ENCODE peak calls at places on chromosomes 7 and 10, in six cellular contexts. F is ovary, R is uterus, A is hepatocyte, W is trophoblast cell, P is endodermal cell. L is an unnamed sample.
A peak's percentile ranks its signal among the peaks of the same experiment; 100 is the strongest.

GRCh38 chr10:113960617-113961260 is 82.9 kb upstream of the ADRB1 start:
- DNase-seq in F (no peak), R (no peak), A (peak; percentile 80), W (peak; percentile 93), P (peak; percentile 58), L (no peak)

GRCh38 chr7:74183653-74184450 is 9.7 kb downstream of the EIF4H start:
- DNase-seq in F (no peak), R (no peak), A (no peak), W (no peak), P (peak; percentile 72), L (no peak)

GRCh38 chr7:40211291-40212003 is 76.6 kb downstream of the SUGCT start:
- DNase-seq in F (no peak), R (no peak), A (no peak), W (peak; percentile 31), P (no peak), L (no peak)

GRCh38 chr10:94963901-94964300 is 25.4 kb downstream of the CYP2C9 start:
- DNase-seq in F (no peak), R (no peak), A (peak; percentile 76), W (peak; percentile 6), P (peak; percentile 90), L (no peak)

GRCh38 chr7:71290382-71290781 is 158.4 kb downstream of the GALNT17 start:
- DNase-seq in F (no peak), R (no peak), A (no peak), W (no peak), P (peak; percentile 47), L (no peak)

GRCh38 chr10:35789996-35790395 is 147.9 kb upstream of the FZD8 start:
- DNase-seq in F (no peak), R (no peak), A (no peak), W (no peak), P (no peak), L (no peak)

GRCh38 chr7:134920026-134920758 is 66.1 kb upstream of the AGBL3 start:
- DNase-seq in F (no peak), R (no peak), A (peak; percentile 46), W (no peak), P (no peak), L (no peak)

GRCh38 chr7:94374231-94374630 is 20.5 kb upstream of the COL1A2 start:
- DNase-seq in F (peak; percentile 87), R (peak; percentile 86), A (peak; percentile 84), W (peak; percentile 13), P (peak; percentile 83), L (peak; percentile 88)

GRCh38 chr7:121344093-121344492 is 15.3 kb downstream of the WNT16 start:
- DNase-seq in F (no peak), R (no peak), A (no peak), W (no peak), P (no peak), L (no peak)

GRCh38 chr10:86798030-86798429 is 41.6 kb downstream of the BMPR1A start:
- DNase-seq in F (no peak), R (no peak), A (no peak), W (no peak), P (no peak), L (no peak)

GRCh38 chr7:130256716-130257115 is 9.9 kb upstream of the CPA2 start:
- DNase-seq in F (no peak), R (no peak), A (no peak), W (no peak), P (no peak), L (no peak)

GRCh38 chr10:84344560-84344959 is 16.2 kb downstream of the CCSER2 start:
- DNase-seq in F (no peak), R (no peak), A (no peak), W (no peak), P (no peak), L (no peak)

GRCh38 chr7:106313456-106313891 is 28.7 kb upstream of the NAMPT start:
- DNase-seq in F (no peak), R (no peak), A (no peak), W (no peak), P (no peak), L (no peak)

GRCh38 chr7:92135100-92135429 is 788 bp upstream of the CYP51A1 start:
- DNase-seq in F (no peak), R (no peak), A (peak; percentile 49), W (no peak), P (no peak), L (no peak)

GRCh38 chr7:101681170-101682007 is 52.3 kb upstream of the MYL10 start:
- DNase-seq in F (peak; percentile 11), R (peak; percentile 49), A (peak; percentile 66), W (peak; percentile 23), P (no peak), L (peak; percentile 92)

GRCh38 chr10:1412531-1413189 is 324.7 kb downstream of the ADARB2 start:
- DNase-seq in F (no peak), R (no peak), A (no peak), W (no peak), P (peak; percentile 33), L (no peak)

GRCh38 chr10:32125023-32125422 is 68.8 kb upstream of the KIF5B start:
- DNase-seq in F (no peak), R (no peak), A (no peak), W (no peak), P (no peak), L (no peak)

GRCh38 chr7:104627516-104627915 is 299.1 kb downstream of the LHFPL3 start:
- DNase-seq in F (no peak), R (no peak), A (peak; percentile 64), W (no peak), P (peak; percentile 80), L (no peak)

GRCh38 chr7:54969190-54969967 is 49.4 kb upstream of the EGFR start:
- DNase-seq in F (no peak), R (no peak), A (no peak), W (no peak), P (no peak), L (no peak)

GRCh38 chr7:143256932-143257331 is 6.3 kb upstream of the GSTK1 start:
- DNase-seq in F (no peak), R (no peak), A (no peak), W (no peak), P (no peak), L (no peak)

GRCh38 chr7:34488766-34489165 is 169.3 kb upstream of the NPSR1 start:
- DNase-seq in F (no peak), R (no peak), A (no peak), W (no peak), P (peak; percentile 58), L (no peak)

GRCh38 chr7:73715648-73716317 is 3.7 kb downstream of the STX1A start:
- DNase-seq in F (no peak), R (no peak), A (peak; percentile 95), W (peak; percentile 96), P (no peak), L (no peak)

GRCh38 chr7:121909721-121910359 is 36.9 kb downstream of the PTPRZ1 start:
- DNase-seq in F (peak; percentile 11), R (no peak), A (no peak), W (no peak), P (no peak), L (no peak)

GRCh38 chr10:5960070-5960972 is 17.0 kb downstream of the IL15RA start:
- DNase-seq in F (peak; percentile 4), R (peak; percentile 13), A (no peak), W (no peak), P (peak; percentile 46), L (peak; percentile 62)

GRCh38 chr7:47751068-47751467 is 169.2 kb upstream of the TNS3 start:
- DNase-seq in F (no peak), R (no peak), A (no peak), W (no peak), P (no peak), L (no peak)

GRCh38 chr10:57791546-57791945 is 476.1 kb downstream of the IPMK start:
- DNase-seq in F (no peak), R (no peak), A (no peak), W (no peak), P (no peak), L (no peak)

GRCh38 chr7:27145167-27145883 is 1.8 kb upstream of the HOXA5 start:
- DNase-seq in F (no peak), R (peak; percentile 21), A (no peak), W (no peak), P (peak; percentile 46), L (peak; percentile 70)

GRCh38 chr10:71613303-71613777 is 106.2 kb downstream of the C10orf105 start:
- DNase-seq in F (no peak), R (no peak), A (peak; percentile 65), W (peak; percentile 52), P (peak; percentile 64), L (no peak)

DNA sequence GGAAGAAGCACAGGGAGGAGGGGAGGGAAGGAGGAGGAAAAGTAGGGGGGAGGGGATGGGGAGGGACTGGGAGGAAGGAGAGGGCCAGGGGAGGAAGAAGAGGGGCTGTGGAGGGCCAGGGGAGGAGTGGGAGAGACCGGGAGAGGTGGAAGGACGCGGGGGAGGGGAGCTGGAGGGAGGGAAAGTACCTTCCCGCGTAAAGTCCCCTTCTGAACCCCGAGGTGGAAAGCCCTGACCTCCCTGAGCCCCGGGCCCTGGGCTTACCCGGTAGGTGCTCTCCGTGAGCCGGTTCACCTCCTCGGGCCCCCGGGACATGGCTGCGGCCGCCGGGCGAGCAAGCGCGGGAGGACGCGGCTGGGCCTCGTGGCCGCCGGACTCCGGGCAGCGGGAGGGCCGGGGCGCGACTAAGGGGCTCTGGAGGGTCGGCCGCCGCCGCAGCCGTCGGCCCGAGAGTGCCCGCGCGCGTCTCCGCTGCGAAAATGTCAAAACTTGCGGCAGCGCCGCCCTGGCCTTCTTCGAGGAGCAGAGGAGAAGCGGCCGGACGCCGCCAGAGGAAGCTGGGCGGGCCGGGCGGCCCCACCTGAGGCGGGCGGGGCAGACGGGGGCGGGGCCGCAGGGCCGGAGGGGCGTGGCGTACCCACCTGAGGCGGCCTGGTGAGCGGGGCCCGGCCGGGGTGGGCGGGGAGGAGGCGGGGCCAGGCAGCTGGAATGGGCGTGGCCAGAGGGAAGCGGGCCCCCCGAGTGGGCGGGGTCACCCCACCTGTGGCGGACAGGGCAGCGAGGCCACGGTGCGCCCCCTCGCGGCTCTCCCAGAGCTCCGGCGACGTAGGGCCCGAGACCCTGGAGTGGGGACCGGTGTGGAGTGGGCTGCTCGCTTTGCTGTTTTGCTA is at the start of gene BAIAP2L1:
- DNase-seq in F (peak; percentile 62), R (peak; percentile 65), A (peak; percentile 98), W (peak; percentile 92), P (peak; percentile 100), L (no peak)
- H3K27ac ChIP-seq in F (no peak within 1 kb of the TSS), R (peak within 1 kb of the TSS; percentile 12), A (peak within 1 kb of the TSS; percentile 91), W (peak within 1 kb of the TSS; percentile 96), P (no peak within 1 kb of the TSS), L (no peak within 1 kb of the TSS)

GRCh38 chr10:119291223-119291900 is 84.0 kb downstream of the GRK5 start:
- DNase-seq in F (no peak), R (no peak), A (no peak), W (no peak), P (no peak), L (no peak)
- H3K27ac ChIP-seq in F (peak overlapping the region; percentile 87), R (peak overlapping the region; percentile 38), A (no peak overlapping the region), W (no peak overlapping the region), P (no peak overlapping the region), L (no peak overlapping the region)

GRCh38 chr7:127666602-127667001 is 14.6 kb downstream of the SND1 start:
- DNase-seq in F (no peak), R (no peak), A (no peak), W (no peak), P (no peak), L (no peak)
- H3K27ac ChIP-seq in F (no peak overlapping the region), R (no peak overlapping the region), A (no peak overlapping the region), W (no peak overlapping the region), P (no peak overlapping the region), L (no peak overlapping the region)

DNA sequence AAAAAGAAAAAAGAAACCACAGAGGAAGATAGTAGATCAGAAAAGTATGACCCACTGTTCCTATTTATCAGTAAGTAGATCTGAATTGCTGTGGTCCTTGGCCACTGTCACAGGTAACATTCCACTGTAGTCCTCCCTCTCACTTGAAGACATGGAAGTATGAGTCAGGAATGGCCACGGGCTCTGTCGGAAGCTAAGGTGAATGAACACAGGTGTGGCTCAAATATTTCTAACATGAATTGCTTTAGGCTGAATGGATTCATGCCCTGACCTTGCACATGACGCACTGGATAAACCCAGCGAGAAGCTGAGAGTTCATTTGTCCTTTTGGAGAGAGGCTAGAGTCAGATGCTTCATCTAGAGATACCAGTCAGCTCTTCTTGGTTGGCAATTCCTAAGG is 224.5 kb upstream of the SP8 start:
- DNase-seq in F (no peak), R (no peak), A (peak; percentile 40), W (peak; percentile 88), P (no peak), L (no peak)
- H3K27ac ChIP-seq in F (no peak overlapping the region), R (no peak overlapping the region), A (peak overlapping the region; percentile 8), W (no peak overlapping the region), P (no peak overlapping the region), L (no peak overlapping the region)